ENCODE peak calls at places on chromosome 21, in seven cellular contexts. I, M, R, Q, D, F and V are unnamed samples.

GRCh38 chr21:45074818-45075605 is 632 bp downstream of the ADARB1 start:
- DNase-seq in I (peak), M (peak), R (no peak), Q (no peak), D (peak), F (peak), V (no peak)

GRCh38 chr21:46188226-46189212 is 4.3 kb upstream of the SPATC1L start:
- DNase-seq in I (no peak), M (no peak), R (no peak), Q (peak), D (peak), F (peak), V (no peak)

GRCh38 chr21:46650476-46651098 is 15.1 kb downstream of the PRMT2 start:
- DNase-seq in I (no peak), M (no peak), R (no peak), Q (no peak), D (no peak), F (no peak), V (no peak)

GRCh38 chr21:15144026-15144425 is 79.2 kb upstream of the NRIP1 start:
- DNase-seq in I (no peak), M (no peak), R (no peak), Q (no peak), D (no peak), F (no peak), V (no peak)

GRCh38 chr21:41817228-41817627 is 50.4 kb upstream of the RIPK4 start:
- DNase-seq in I (peak), M (peak), R (no peak), Q (peak), D (peak), F (peak), V (peak)

GRCh38 chr21:42456457-42456856 is 39.6 kb downstream of the RSPH1 start:
- DNase-seq in I (no peak), M (no peak), R (no peak), Q (no peak), D (peak), F (no peak), V (no peak)

GRCh38 chr21:46617267-46618051 is 12.6 kb upstream of the S100B start:
- DNase-seq in I (no peak), M (no peak), R (no peak), Q (no peak), D (no peak), F (no peak), V (no peak)

GRCh38 chr21:14734191-14734590 is 188.1 kb upstream of the SAMSN1 start:
- DNase-seq in I (no peak), M (no peak), R (no peak), Q (no peak), D (no peak), F (no peak), V (no peak)

GRCh38 chr21:37821791-37822450 is 94.3 kb downstream of the KCNJ6 start:
- DNase-seq in I (no peak), M (no peak), R (no peak), Q (no peak), D (peak), F (peak), V (no peak)

GRCh38 chr21:42455196-42455595 is 40.8 kb downstream of the RSPH1 start:
- DNase-seq in I (no peak), M (no peak), R (no peak), Q (no peak), D (peak), F (peak), V (peak)

GRCh38 chr21:31802331-31802730 is 70.4 kb upstream of the SCAF4 start:
- DNase-seq in I (no peak), M (no peak), R (no peak), Q (no peak), D (no peak), F (no peak), V (no peak)

GRCh38 chr21:42570841-42571387 is 57.3 kb downstream of the SLC37A1 start:
- DNase-seq in I (peak), M (no peak), R (no peak), Q (no peak), D (no peak), F (no peak), V (no peak)

GRCh38 chr21:45855248-45855801 is 126.2 kb upstream of the COL6A1 start:
- DNase-seq in I (no peak), M (no peak), R (no peak), Q (no peak), D (no peak), F (no peak), V (no peak)

GRCh38 chr21:42563261-42564045 is 49.8 kb downstream of the SLC37A1 start:
- DNase-seq in I (no peak), M (no peak), R (no peak), Q (no peak), D (peak), F (peak), V (no peak)

GRCh38 chr21:15063821-15064575 is 802 bp downstream of the NRIP1 start:
- DNase-seq in I (peak), M (peak), R (no peak), Q (peak), D (peak), F (peak), V (no peak)

GRCh38 chr21:15850645-15851044 is 120.9 kb downstream of the USP25 start:
- DNase-seq in I (no peak), M (no peak), R (no peak), Q (peak), D (peak), F (peak), V (no peak)

GRCh38 chr21:44564886-44565598 is 6.4 kb upstream of the KRTAP10-3 start:
- DNase-seq in I (no peak), M (no peak), R (no peak), Q (no peak), D (no peak), F (no peak), V (no peak)

GRCh38 chr21:14675774-14676530 is 129.8 kb upstream of the SAMSN1 start:
- DNase-seq in I (no peak), M (no peak), R (no peak), Q (no peak), D (no peak), F (no peak), V (no peak)

GRCh38 chr21:27314096-27314495 is 347.2 kb upstream of the ADAMTS5 start:
- DNase-seq in I (no peak), M (no peak), R (no peak), Q (no peak), D (no peak), F (no peak), V (no peak)

GRCh38 chr21:32278068-32278467 is 781 bp downstream of the MIS18A start:
- DNase-seq in I (no peak), M (no peak), R (no peak), Q (no peak), D (no peak), F (peak), V (no peak)